ENCODE peak calls at places on chromosomes 5 and 9, in six cellular contexts. N, Q, Z, V, I and O are unnamed samples.

GRCh38 chr5:36943584-36943983 is 67.0 kb downstream of the NIPBL start:
- DNase-seq in N (no peak), Q (no peak), Z (no peak), V (no peak), I (no peak), O (no peak)

GRCh38 chr5:7878381-7878873 is 9.5 kb downstream of the MTRR start:
- DNase-seq in N (peak), Q (no peak), Z (no peak), V (no peak), I (peak), O (peak)

GRCh38 chr5:6790346-6790865 is 77.2 kb downstream of the TENT4A start:
- DNase-seq in N (no peak), Q (no peak), Z (no peak), V (no peak), I (no peak), O (no peak)

GRCh38 chr9:112489876-112490661 is 3.4 kb downstream of the KIAA1958 start:
- DNase-seq in N (no peak), Q (no peak), Z (peak), V (no peak), I (no peak), O (no peak)

GRCh38 chr9:129839324-129840023 is 4.2 kb downstream of the USP20 start:
- DNase-seq in N (peak), Q (no peak), Z (no peak), V (no peak), I (no peak), O (no peak)

GRCh38 chr9:105088088-105088487 is 156.4 kb upstream of the SLC44A1 start:
- DNase-seq in N (peak), Q (no peak), Z (no peak), V (no peak), I (peak), O (no peak)

GRCh38 chr5:111748304-111748763 is 8.7 kb downstream of the NREP start:
- DNase-seq in N (peak), Q (no peak), Z (no peak), V (no peak), I (peak), O (peak)

GRCh38 chr9:13351768-13352386 is 72.4 kb upstream of the MPDZ start:
- DNase-seq in N (peak), Q (no peak), Z (peak), V (no peak), I (peak), O (peak)

GRCh38 chr5:58793888-58794287 is 211.0 kb downstream of the RAB3C start:
- DNase-seq in N (no peak), Q (no peak), Z (no peak), V (no peak), I (no peak), O (no peak)

GRCh38 chr5:113231653-113232000 is 203.2 kb downstream of the TSSK1B start:
- DNase-seq in N (no peak), Q (no peak), Z (no peak), V (no peak), I (no peak), O (no peak)

GRCh38 chr5:10563132-10563939 is 534 bp upstream of the ANKRD33B start:
- DNase-seq in N (no peak), Q (peak), Z (peak), V (peak), I (no peak), O (peak)

GRCh38 chr9:70412678-70413426 is 1.6 kb downstream of the KLF9 start:
- DNase-seq in N (peak), Q (peak), Z (peak), V (peak), I (peak), O (peak)

GRCh38 chr9:127680226-127680625 is 26.6 kb upstream of the CFAP157 start:
- DNase-seq in N (no peak), Q (no peak), Z (no peak), V (no peak), I (no peak), O (no peak)

GRCh38 chr9:136044971-136045594 is 50.0 kb downstream of the NACC2 start:
- DNase-seq in N (no peak), Q (no peak), Z (no peak), V (no peak), I (no peak), O (no peak)

GRCh38 chr9:110047955-110048472 is 159.9 kb downstream of the C9orf152 start:
- DNase-seq in N (no peak), Q (no peak), Z (peak), V (peak), I (no peak), O (no peak)

GRCh38 chr5:58890265-58890664 is 307.4 kb downstream of the RAB3C start:
- DNase-seq in N (no peak), Q (no peak), Z (no peak), V (peak), I (no peak), O (no peak)

GRCh38 chr5:90747175-90747574 is 188.6 kb downstream of the ADGRV1 start:
- DNase-seq in N (no peak), Q (no peak), Z (no peak), V (no peak), I (peak), O (no peak)

GRCh38 chr9:122320346-122320995 is 50.4 kb upstream of the PTGS1 start:
- DNase-seq in N (no peak), Q (no peak), Z (no peak), V (no peak), I (no peak), O (no peak)

GRCh38 chr5:137320056-137321045 is 178.8 kb downstream of the SPOCK1 start:
- DNase-seq in N (peak), Q (no peak), Z (peak), V (no peak), I (peak), O (peak)

GRCh38 chr5:98936948-98937715 is 8.3 kb upstream of the CHD1 start:
- DNase-seq in N (no peak), Q (no peak), Z (no peak), V (no peak), I (no peak), O (no peak)

GRCh38 chr5:179348833-179349232 is 3.6 kb upstream of the ADAMTS2 start:
- DNase-seq in N (no peak), Q (no peak), Z (no peak), V (no peak), I (no peak), O (no peak)

GRCh38 chr9:30774326-30774725 is 1610.1 kb upstream of the ACO1 start:
- DNase-seq in N (no peak), Q (no peak), Z (peak), V (no peak), I (no peak), O (no peak)

GRCh38 chr5:114055318-114055788 is 306.5 kb upstream of the KCNN2 start:
- DNase-seq in N (peak), Q (no peak), Z (peak), V (peak), I (no peak), O (peak)

GRCh38 chr5:126753227-126753626 is 23.7 kb upstream of the LMNB1 start:
- DNase-seq in N (no peak), Q (no peak), Z (no peak), V (no peak), I (no peak), O (no peak)

GRCh38 chr9:129623331-129623730 is 2.4 kb upstream of the C9orf50 start:
- DNase-seq in N (peak), Q (no peak), Z (no peak), V (no peak), I (no peak), O (peak)

GRCh38 chr9:125227761-125228160 is 13.4 kb downstream of the HSPA5 start:
- DNase-seq in N (no peak), Q (no peak), Z (no peak), V (no peak), I (no peak), O (no peak)

GRCh38 chr5:113266913-113267227 is 167.9 kb downstream of the TSSK1B start:
- DNase-seq in N (no peak), Q (no peak), Z (no peak), V (no peak), I (peak), O (no peak)

GRCh38 chr5:88667187-88668141 is 215.5 kb downstream of the MEF2C start:
- DNase-seq in N (no peak), Q (no peak), Z (peak), V (no peak), I (no peak), O (no peak)

GRCh38 chr5:140338336-140338735 is 8.1 kb downstream of the HBEGF start:
- DNase-seq in N (no peak), Q (no peak), Z (no peak), V (no peak), I (peak), O (peak)

GRCh38 chr5:175385691-175386360 is 58.2 kb downstream of the DRD1 start:
- DNase-seq in N (no peak), Q (no peak), Z (no peak), V (no peak), I (peak), O (no peak)

GRCh38 chr9:124346347-124347163 is 68.7 kb downstream of the PSMB7 start:
- DNase-seq in N (no peak), Q (peak), Z (no peak), V (peak), I (no peak), O (no peak)

GRCh38 chr9:105038057-105038456 is 110.1 kb upstream of the ABCA1 start:
- DNase-seq in N (no peak), Q (no peak), Z (no peak), V (no peak), I (no peak), O (no peak)

GRCh38 chr5:111655169-111655924 is 101.6 kb downstream of the NREP start:
- DNase-seq in N (peak), Q (no peak), Z (no peak), V (no peak), I (peak), O (peak)

DNA sequence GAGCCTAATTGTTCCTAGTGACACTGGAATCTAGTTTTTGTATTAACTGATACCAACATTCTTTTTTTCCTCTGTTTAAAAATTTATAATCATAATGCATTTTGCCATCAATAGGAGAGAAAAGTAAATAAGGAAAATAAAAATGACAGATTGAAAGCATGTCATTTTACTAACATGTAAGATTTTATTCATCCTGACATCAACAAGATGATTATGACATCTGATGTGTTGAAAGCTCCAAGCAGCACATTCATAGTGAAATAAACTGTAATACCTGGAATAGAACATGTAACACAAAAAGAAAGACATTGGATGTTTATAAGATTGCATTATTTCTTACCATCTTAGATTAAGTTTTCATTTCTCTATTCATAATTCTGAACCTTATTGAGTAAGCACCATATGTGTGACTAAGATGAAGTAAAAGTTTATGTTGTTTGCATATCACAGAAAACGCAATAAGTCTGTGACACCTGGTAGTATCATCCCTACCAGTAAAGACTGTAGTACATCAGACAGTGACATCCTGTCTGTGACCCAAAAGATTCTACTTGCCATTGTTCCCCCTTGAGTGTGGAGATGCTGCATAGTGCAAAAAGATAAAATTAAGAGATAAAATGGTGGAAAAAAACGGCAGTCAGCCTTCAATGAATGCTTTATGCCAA is 225.6 kb downstream of the PCSK5 start:
- DNase-seq in N (no peak), Q (no peak), Z (no peak), V (no peak), I (no peak), O (no peak)
- H3K4me3 ChIP-seq in N (no peak), Q (no peak), Z (no peak), V (no peak), I (no peak), O (no peak)

GRCh38 chr5:43485406-43485805 is 1.7 kb upstream of the TMEM267 start:
- DNase-seq in N (peak), Q (no peak), Z (no peak), V (no peak), I (peak), O (peak)

GRCh38 chr5:43484049-43484849 is 584 bp upstream of the TMEM267 start:
- DNase-seq in N (peak), Q (peak), Z (peak), V (peak), I (peak), O (peak)

GRCh38 chr5:43483210-43484048 is at the start of gene TMEM267:
- DNase-seq in N (peak), Q (peak), Z (peak), V (peak), I (peak), O (peak)

GRCh38 chr5:43486353-43486752 is 2.7 kb upstream of the TMEM267 start:
- DNase-seq in N (no peak), Q (no peak), Z (no peak), V (no peak), I (no peak), O (no peak)

DNA sequence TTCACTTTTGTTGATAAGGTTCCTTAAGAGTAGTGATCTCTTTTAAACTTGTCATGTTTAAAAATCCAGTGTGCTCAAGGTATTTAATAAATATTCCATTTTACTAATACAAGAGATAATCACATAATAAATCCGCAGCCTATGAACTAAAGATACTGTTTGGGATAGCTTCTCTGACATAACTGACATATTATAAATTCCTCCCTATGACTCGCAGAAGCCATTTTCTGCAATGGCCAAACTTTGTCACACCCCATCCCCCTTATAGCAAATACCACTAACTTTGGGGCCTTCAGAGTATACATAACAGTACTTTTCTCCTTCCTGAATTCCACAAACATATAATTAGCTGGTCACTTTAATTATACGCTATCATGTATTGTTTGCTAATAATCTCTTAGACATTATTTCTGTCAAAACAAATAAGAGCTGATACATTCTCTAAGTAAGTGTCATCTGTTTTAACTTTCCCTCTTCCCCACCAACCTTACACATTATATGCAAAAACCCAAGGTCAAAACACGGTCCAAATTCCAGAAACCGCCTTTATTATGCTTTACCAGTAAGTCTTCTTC is 1.1 kb downstream of the TMEM267 start:
- DNase-seq in N (peak), Q (no peak), Z (no peak), V (no peak), I (peak), O (peak)
- H3K4me3 ChIP-seq in N (peak), Q (peak), Z (peak), V (peak), I (peak), O (peak)

GRCh38 chr9:121317737-121318630 is 50.0 kb downstream of the GSN start:
- DNase-seq in N (no peak), Q (peak), Z (no peak), V (peak), I (no peak), O (no peak)
- H3K4me3 ChIP-seq in N (no peak), Q (no peak), Z (no peak), V (no peak), I (no peak), O (no peak)

GRCh38 chr5:134224905-134225779 is 731 bp downstream of the PPP2CA start:
- DNase-seq in N (peak), Q (peak), Z (peak), V (peak), I (peak), O (peak)
- H3K4me3 ChIP-seq in N (peak), Q (peak), Z (peak), V (peak), I (peak), O (peak)

GRCh38 chr5:53902524-53902923 is 342.1 kb downstream of the NDUFS4 start:
- DNase-seq in N (no peak), Q (no peak), Z (no peak), V (no peak), I (no peak), O (no peak)
- H3K4me3 ChIP-seq in N (no peak), Q (no peak), Z (no peak), V (no peak), I (no peak), O (no peak)

DNA sequence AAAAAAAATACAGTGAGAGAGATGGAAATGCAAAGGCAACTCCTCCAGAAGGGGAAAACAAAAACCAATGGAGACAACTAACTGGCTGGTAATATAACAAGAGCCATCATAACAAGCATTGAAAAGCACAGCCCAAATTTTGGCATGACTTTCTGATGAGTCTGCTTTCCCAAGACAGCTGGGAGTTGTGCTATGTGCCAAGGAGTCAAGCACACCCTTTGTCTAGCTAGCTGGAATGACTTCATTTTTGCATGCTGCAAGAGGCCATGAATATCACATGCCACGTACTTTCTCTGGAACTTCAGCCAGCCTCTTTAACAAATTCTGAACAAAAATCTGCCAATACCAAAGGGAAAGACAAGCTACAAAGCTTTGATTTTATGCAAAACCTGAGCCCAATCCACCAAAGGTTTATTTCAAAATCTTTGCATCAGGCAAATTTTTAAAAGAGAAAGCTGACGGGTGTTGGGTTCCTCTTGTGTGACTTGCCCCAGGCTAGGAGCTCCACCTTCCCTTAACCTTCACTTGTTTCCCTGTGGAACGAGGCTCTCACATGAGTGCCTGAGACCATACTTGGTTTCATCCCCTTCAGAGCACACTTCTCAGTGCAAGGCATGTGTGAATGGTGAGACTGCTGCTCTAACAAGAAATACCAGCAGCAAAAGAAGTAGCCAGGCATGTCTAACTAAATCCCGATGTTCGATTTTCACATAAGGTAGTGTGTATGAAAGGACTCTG is 47.3 kb downstream of the S1PR3 start:
- DNase-seq in N (peak), Q (no peak), Z (no peak), V (no peak), I (peak), O (peak)
- H3K4me3 ChIP-seq in N (no peak), Q (no peak), Z (no peak), V (no peak), I (no peak), O (peak)